ENCODE peak calls at places on chromosomes 6 and 20, in four cellular contexts. V, D, F and A are unnamed samples.

GRCh38 chr6:149015877-149016525 is 269.2 kb downstream of the UST start:
- DNase-seq in V (no peak), D (no peak), F (no peak), A (peak)

GRCh38 chr6:126341126-126341525 is 1.2 kb downstream of the CENPW start:
- DNase-seq in V (no peak), D (no peak), F (no peak), A (no peak)

GRCh38 chr6:42292002-42292735 is 74.5 kb upstream of the MRPS10 start:
- DNase-seq in F (no peak), V (peak), D (no peak), A (no peak)

GRCh38 chr6:102571236-102571908 is 1177.9 kb downstream of the GRIK2 start:
- DNase-seq in F (no peak), D (no peak), V (peak), A (no peak)

GRCh38 chr20:56859751-56860366 is 230.8 kb downstream of the TFAP2C start:
- DNase-seq in F (no peak), D (no peak), V (no peak), A (no peak)

GRCh38 chr6:43505718-43506117 is 4.4 kb downstream of the LRRC73 start:
- DNase-seq in V (no peak), F (no peak), D (no peak), A (no peak)

GRCh38 chr6:155324993-155325392 is 10.7 kb upstream of the TFB1M start:
- DNase-seq in D (no peak), F (no peak), V (no peak), A (no peak)

GRCh38 chr6:83055366-83055964 is 10.2 kb downstream of the UBE3D start:
- DNase-seq in D (no peak), V (peak), F (no peak), A (peak)

GRCh38 chr20:1427457-1428054 is 34.7 kb upstream of the FKBP1A start:
- DNase-seq in V (no peak), F (no peak), D (no peak), A (no peak)

GRCh38 chr6:158408552-158409130 is 96.4 kb downstream of the TULP4 start:
- DNase-seq in V (no peak), D (no peak), F (no peak), A (peak)

GRCh38 chr6:33452496-33452895 is 1.9 kb upstream of the ZBTB9 start:
- DNase-seq in V (no peak), D (no peak), F (no peak), A (no peak)

GRCh38 chr6:99846021-99846420 is 148.0 kb downstream of the MCHR2 start:
- DNase-seq in V (no peak), F (no peak), D (no peak), A (no peak)

GRCh38 chr20:8693709-8694108 is 375.2 kb upstream of the PLCB4 start:
- DNase-seq in D (no peak), F (no peak), V (peak), A (no peak)

GRCh38 chr6:163164175-163164900 is 250.2 kb upstream of the QKI start:
- DNase-seq in D (no peak), F (no peak), V (no peak), A (no peak)

GRCh38 chr6:117346142-117346930 is 79.4 kb downstream of the ROS1 start:
- DNase-seq in D (no peak), V (peak), F (peak), A (peak)

GRCh38 chr20:2476742-2477615 is 6.4 kb upstream of the SNRPB start:
- DNase-seq in F (no peak), V (no peak), D (no peak), A (no peak)

GRCh38 chr6:128327890-128328289 is 192.5 kb downstream of the PTPRK start:
- DNase-seq in V (no peak), D (no peak), F (no peak), A (no peak)

GRCh38 chr6:85185977-85186376 is 263.9 kb upstream of the NT5E start:
- DNase-seq in D (no peak), F (no peak), V (no peak), A (no peak)

GRCh38 chr20:24109008-24109407 is 120.4 kb upstream of the GGTLC1 start:
- DNase-seq in V (no peak), D (no peak), F (no peak), A (no peak)

GRCh38 chr6:53765270-53765669 is 29.5 kb upstream of the LRRC1 start:
- DNase-seq in F (no peak), V (no peak), D (no peak), A (no peak)

GRCh38 chr6:31822038-31822821 is 5.3 kb upstream of the HSPA1B start:
- DNase-seq in D (peak), F (peak), V (peak), A (peak)

GRCh38 chr6:169529931-169530761 is 171.7 kb downstream of the WDR27 start:
- DNase-seq in V (no peak), D (no peak), F (no peak), A (no peak)

GRCh38 chr6:127058027-127058426 is 60.4 kb upstream of the RSPO3 start:
- DNase-seq in V (no peak), F (no peak), D (no peak), A (no peak)

GRCh38 chr20:63915471-63915870 is 20.5 kb downstream of the DNAJC5 start:
- DNase-seq in V (no peak), D (no peak), F (no peak), A (peak)

GRCh38 chr20:35240083-35240913 is 13.8 kb downstream of the MMP24 start:
- DNase-seq in F (no peak), D (no peak), V (no peak), A (no peak)

GRCh38 chr20:20782221-20782620 is 69.8 kb upstream of the RALGAPA2 start:
- DNase-seq in D (no peak), V (no peak), F (no peak), A (peak)

GRCh38 chr6:47187883-47188587 is 121.7 kb downstream of the TNFRSF21 start:
- DNase-seq in V (peak), D (no peak), F (no peak), A (no peak)

GRCh38 chr20:54064939-54065338 is 5.5 kb downstream of the BCAS1 start:
- DNase-seq in D (no peak), F (no peak), V (no peak), A (no peak)